ENCODE peak calls at places on chromosomes 7 and 10, in four cellular contexts. A is activated naive CD8-positive, alpha-beta T cell treated with anti-CD3 and anti-CD28 coated beads, Interleukin-2, amount 50 U/mL, for 24 hours; R is LoVo; M is HTR-8/SVneo. G is an unnamed sample.

GRCh38 chr7:91883676-91884362 is 3.3 kb upstream of the MTERF1 start:
- DNase-seq in R (no peak), M (no peak), A (no peak), G (no peak)

GRCh38 chr7:97731736-97732370 is at the start of gene TAC1:
- DNase-seq in A (no peak), M (no peak), R (no peak), G (no peak)

GRCh38 chr7:155820788-155821187 is 8.5 kb upstream of the SHH start:
- DNase-seq in R (no peak), A (no peak), M (no peak), G (no peak)

GRCh38 chr10:133126431-133127290 is 33.4 kb upstream of the KNDC1 start:
- DNase-seq in M (no peak), A (no peak), R (no peak), G (no peak)

GRCh38 chr10:88672041-88672440 is 7.8 kb downstream of the LIPF start:
- DNase-seq in A (no peak), R (no peak), M (no peak), G (no peak)

GRCh38 chr7:132575336-132575986 is 809 bp downstream of the PLXNA4 start:
- DNase-seq in A (peak), R (no peak), M (no peak), G (peak)

GRCh38 chr7:135744938-135745701 is 3.5 kb downstream of the FAM180A start:
- DNase-seq in A (no peak), R (peak), M (no peak), G (no peak)

GRCh38 chr7:38189256-38189938 is 11.4 kb downstream of the STARD3NL start:
- DNase-seq in R (no peak), M (no peak), A (no peak), G (no peak)